ENCODE peak calls at places on chromosomes 2 and 18, in nine cellular contexts. R is upper lobe of right lung, U is PC-3, Y is thoracic aorta, A is RWPE2, O is natural killer cell, H is K562, P is body of pancreas, X is upper lobe of left lung. E is an unnamed sample.

GRCh38 chr2:235951980-235952379 is 216.2 kb downstream of the GBX2 start:
- ATAC-seq in R (no peak), U (peak), Y (no peak), A (no peak), O (no peak), H (no peak), P (no peak), X (no peak), E (no peak)

GRCh38 chr2:26848336-26849055 is 564 bp downstream of the DPYSL5 start:
- ATAC-seq in R (peak), U (peak), Y (no peak), A (peak), O (peak), H (peak), P (peak), X (peak), E (no peak)

GRCh38 chr2:71690876-71691275 is 237.5 kb downstream of the DYSF start:
- ATAC-seq in R (no peak), U (no peak), Y (no peak), A (no peak), O (no peak), H (no peak), P (no peak), X (no peak), E (no peak)

GRCh38 chr18:74714796-74715195 is 117.1 kb downstream of the ZNF407 start:
- ATAC-seq in R (peak), U (no peak), Y (no peak), A (no peak), O (no peak), H (no peak), P (no peak), X (no peak), E (no peak)

GRCh38 chr2:172113617-172114016 is 10.9 kb upstream of the DLX2 start:
- ATAC-seq in R (no peak), U (peak), Y (no peak), A (peak), O (no peak), H (peak), P (no peak), X (no peak), E (no peak)

GRCh38 chr18:32804126-32804888 is 31.5 kb upstream of the KLHL14 start:
- ATAC-seq in R (no peak), U (no peak), Y (no peak), A (no peak), O (no peak), H (no peak), P (no peak), X (no peak), E (no peak)

GRCh38 chr2:11090158-11090557 is 65.1 kb upstream of the SLC66A3 start:
- ATAC-seq in R (no peak), U (no peak), Y (no peak), A (no peak), O (no peak), H (no peak), P (no peak), X (no peak), E (no peak)

GRCh38 chr2:17518212-17519154 is at the start of gene RAD51AP2:
- ATAC-seq in R (peak), U (no peak), Y (peak), A (peak), O (no peak), H (peak), P (peak), X (peak), E (peak)

GRCh38 chr2:168913171-168913484 is 12.0 kb downstream of the G6PC2 start:
- ATAC-seq in R (no peak), U (peak), Y (no peak), A (no peak), O (no peak), H (no peak), P (no peak), X (no peak), E (no peak)

GRCh38 chr2:149223472-149224062 is 106.8 kb upstream of the LYPD6 start:
- ATAC-seq in R (no peak), U (no peak), Y (no peak), A (no peak), O (no peak), H (no peak), P (no peak), X (no peak), E (no peak)

GRCh38 chr2:24762518-24762917 is 30.7 kb downstream of the PTRHD1 start:
- ATAC-seq in R (no peak), U (no peak), Y (no peak), A (no peak), O (no peak), H (no peak), P (no peak), X (no peak), E (no peak)

GRCh38 chr2:31090188-31090587 is 48.1 kb downstream of the GALNT14 start:
- ATAC-seq in R (no peak), U (no peak), Y (no peak), A (no peak), O (no peak), H (no peak), P (no peak), X (no peak), E (no peak)

GRCh38 chr2:240960309-240960962 is 38.0 kb upstream of the SNED1 start:
- ATAC-seq in R (peak), U (no peak), Y (no peak), A (peak), O (no peak), H (no peak), P (peak), X (peak), E (peak)

GRCh38 chr18:35178260-35178659 is 62.6 kb upstream of the ZNF397 start:
- ATAC-seq in R (no peak), U (peak), Y (no peak), A (no peak), O (no peak), H (no peak), P (no peak), X (no peak), E (no peak)

GRCh38 chr2:169978402-169979017 is 151.3 kb downstream of the UBR3 start:
- ATAC-seq in R (no peak), U (no peak), Y (no peak), A (no peak), O (no peak), H (peak), P (no peak), X (peak), E (no peak)

GRCh38 chr2:119407430-119408220 is 24.0 kb upstream of the TMEM37 start:
- ATAC-seq in R (peak), U (peak), Y (peak), A (peak), O (no peak), H (peak), P (peak), X (peak), E (peak)
- TF ChIP-seq CTCF in R (peak), U (peak), Y (peak), A (peak), O (peak), H (peak), P (peak), X (peak), E (peak)

GRCh38 chr2:153575171-153575853 is 96.8 kb upstream of the RPRM start:
- ATAC-seq in R (no peak), U (no peak), Y (no peak), A (peak), O (no peak), H (no peak), P (no peak), X (no peak), E (no peak)
- TF ChIP-seq CTCF in R (no peak), U (peak), Y (no peak), A (no peak), O (no peak), H (no peak), P (no peak), X (no peak), E (no peak)

GRCh38 chr2:43312751-43313641 is 86.6 kb upstream of the ZFP36L2 start:
- ATAC-seq in R (no peak), U (peak), Y (peak), A (peak), O (no peak), H (no peak), P (peak), X (peak), E (no peak)
- TF ChIP-seq CTCF in R (no peak), U (no peak), Y (no peak), A (no peak), O (no peak), H (no peak), P (no peak), X (no peak), E (no peak)

GRCh38 chr2:121388371-121388770 is 103.4 kb upstream of the TFCP2L1 start:
- ATAC-seq in R (no peak), U (no peak), Y (no peak), A (no peak), O (no peak), H (no peak), P (no peak), X (no peak), E (no peak)
- TF ChIP-seq CTCF in R (no peak), U (no peak), Y (no peak), A (no peak), O (no peak), H (no peak), P (no peak), X (no peak), E (no peak)

GRCh38 chr2:47237375-47238357 is 82.6 kb upstream of the STPG4 start:
- ATAC-seq in R (peak), U (no peak), Y (peak), A (no peak), O (no peak), H (peak), P (no peak), X (peak), E (peak)
- TF ChIP-seq CTCF in R (no peak), U (no peak), Y (peak), A (no peak), O (no peak), H (peak), P (no peak), X (no peak), E (no peak)

DNA sequence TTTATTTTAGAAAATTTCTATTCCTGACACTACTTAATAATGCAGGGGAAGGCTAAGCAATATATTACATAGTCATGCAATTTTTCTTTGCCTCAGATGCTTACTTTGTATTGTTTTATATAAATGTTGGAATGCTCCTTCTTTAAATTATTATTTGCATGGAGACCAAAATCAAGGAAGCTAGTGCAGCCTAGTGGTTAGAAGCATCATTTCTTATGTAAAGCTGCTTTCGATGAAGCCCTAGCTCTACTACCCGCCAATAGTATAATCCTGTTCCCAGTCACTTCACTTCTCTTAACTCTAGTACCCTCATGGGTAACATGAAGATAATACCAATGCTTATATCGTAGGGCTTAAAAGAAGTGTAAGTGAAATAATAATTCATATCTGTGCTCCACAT is 198.9 kb downstream of the LRATD1 start:
- ATAC-seq in R (no peak), U (peak), Y (no peak), A (no peak), O (no peak), H (no peak), P (no peak), X (no peak), E (no peak)
- TF ChIP-seq CTCF in R (peak), U (peak), Y (peak), A (peak), O (no peak), H (no peak), P (peak), X (no peak), E (no peak)

GRCh38 chr2:237165405-237166276 is 80.0 kb downstream of the COPS8 start:
- ATAC-seq in R (peak), U (peak), Y (no peak), A (no peak), O (no peak), H (no peak), P (no peak), X (no peak), E (no peak)
- TF ChIP-seq CTCF in R (peak), U (peak), Y (no peak), A (peak), O (no peak), H (peak), P (peak), X (no peak), E (peak)